ENCODE peak calls at places on chromosomes 4 and X, in seven cellular contexts. Q, H, K, A, Z, R and T are unnamed samples.

GRCh38 chrX:150366951-150367545 is 3.9 kb downstream of the MAMLD1 start:
- DNase-seq in Q (no peak), H (no peak), K (no peak), A (no peak), Z (no peak), R (no peak), T (no peak)

GRCh38 chr4:74449571-74450297 is 4.8 kb downstream of the AREG start:
- DNase-seq in Q (no peak), H (no peak), K (no peak), A (no peak), Z (no peak), R (no peak), T (no peak)

GRCh38 chrX:152904151-152905080 is 6.5 kb downstream of the ZNF185 start:
- DNase-seq in Q (peak; percentile 49), H (peak; percentile 55), K (peak; percentile 59), A (peak; percentile 42), Z (peak; percentile 88), R (no peak), T (peak; percentile 34)

GRCh38 chr4:170420255-170420693 is 330.5 kb upstream of the AADAT start:
- DNase-seq in Q (no peak), H (no peak), K (no peak), A (no peak), Z (no peak), R (no peak), T (no peak)

GRCh38 chr4:75644095-75644494 is 13.8 kb upstream of the CDKL2 start:
- DNase-seq in Q (no peak), H (no peak), K (no peak), A (no peak), Z (no peak), R (no peak), T (no peak)

GRCh38 chr4:41865306-41865980 is 69.8 kb upstream of the TMEM33 start:
- DNase-seq in Q (peak; percentile 67), H (no peak), K (peak; percentile 70), A (no peak), Z (no peak), R (no peak), T (no peak)

GRCh38 chr4:138875886-138876608 is 139.5 kb upstream of the NOCT start:
- DNase-seq in Q (no peak), H (no peak), K (no peak), A (no peak), Z (no peak), R (peak; percentile 70), T (no peak)

GRCh38 chr4:12778191-12778590 is 705.9 kb downstream of the RAB28 start:
- DNase-seq in Q (no peak), H (no peak), K (no peak), A (no peak), Z (no peak), R (no peak), T (no peak)

GRCh38 chr4:135368826-135369225 is 1167.2 kb upstream of the PABPC4L start:
- DNase-seq in Q (no peak), H (no peak), K (no peak), A (no peak), Z (no peak), R (no peak), T (no peak)

GRCh38 chr4:173652283-173652931 is 122.4 kb upstream of the HAND2 start:
- DNase-seq in Q (no peak), H (no peak), K (no peak), A (peak; percentile 18), Z (no peak), R (no peak), T (no peak)

GRCh38 chr4:124936427-124936826 is 223.9 kb upstream of the ANKRD50 start:
- DNase-seq in Q (no peak), H (no peak), K (peak; percentile 66), A (no peak), Z (peak; percentile 87), R (no peak), T (no peak)

GRCh38 chrX:24672701-24673190 is 21.0 kb upstream of the POLA1 start:
- DNase-seq in Q (peak; percentile 85), H (peak; percentile 52), K (no peak), A (no peak), Z (no peak), R (no peak), T (peak; percentile 10)

GRCh38 chrX:3638280-3638873 is 75.1 kb downstream of the PRKX start:
- DNase-seq in Q (peak; percentile 75), H (peak; percentile 71), K (no peak), A (peak; percentile 19), Z (peak; percentile 81), R (no peak), T (peak; percentile 53)

GRCh38 chr4:83605744-83606172 is 69.8 kb downstream of the GPAT3 start:
- DNase-seq in Q (no peak), H (no peak), K (no peak), A (no peak), Z (no peak), R (no peak), T (no peak)

GRCh38 chr4:2948895-2949781 is 14.1 kb downstream of the NOP14 start:
- DNase-seq in Q (no peak), H (no peak), K (peak; percentile 60), A (no peak), Z (no peak), R (no peak), T (no peak)

GRCh38 chrX:15874672-15875071 is 20.1 kb upstream of the AP1S2 start:
- DNase-seq in Q (no peak), H (no peak), K (no peak), A (no peak), Z (no peak), R (no peak), T (no peak)

GRCh38 chr4:140826701-140827027 is 70.5 kb upstream of the TBC1D9 start:
- DNase-seq in Q (no peak), H (no peak), K (no peak), A (no peak), Z (no peak), R (no peak), T (no peak)

GRCh38 chr4:182678590-182678989 is 238.6 kb downstream of the DCTD start:
- DNase-seq in Q (no peak), H (no peak), K (no peak), A (no peak), Z (no peak), R (no peak), T (no peak)

GRCh38 chrX:48897621-48898306 is at the start of the genes PQBP1 and TIMM17B:
- DNase-seq in Q (peak; percentile 96), H (peak; percentile 70), K (peak; percentile 94), A (peak; percentile 88), Z (peak; percentile 97), R (peak; percentile 91), T (peak; percentile 77)

GRCh38 chr4:82744284-82744963 is 54.2 kb downstream of the SCD5 start:
- DNase-seq in Q (no peak), H (no peak), K (no peak), A (no peak), Z (peak; percentile 20), R (no peak), T (no peak)

GRCh38 chr4:2085496-2085901 is 26.4 kb downstream of the NAT8L start:
- DNase-seq in Q (no peak), H (peak; percentile 0), K (no peak), A (no peak), Z (peak; percentile 57), R (no peak), T (no peak)

GRCh38 chrX:139538907-139539593 is 8.5 kb downstream of the F9 start:
- DNase-seq in Q (no peak), H (no peak), K (no peak), A (no peak), Z (no peak), R (no peak), T (no peak)

GRCh38 chrX:68918202-68918601 is 89.4 kb downstream of the EFNB1 start:
- DNase-seq in Q (no peak), H (no peak), K (no peak), A (no peak), Z (no peak), R (no peak), T (no peak)
- TF ChIP-seq CTCF in Q (no peak), H (no peak), K (no peak), A (no peak), Z (no peak), R (no peak), T (no peak)

GRCh38 chr4:118883861-118884260 is 4.8 kb upstream of the SYNPO2 start:
- DNase-seq in Q (no peak), H (no peak), K (no peak), A (no peak), Z (no peak), R (no peak), T (no peak)
- TF ChIP-seq CTCF in Q (no peak), H (no peak), K (no peak), A (no peak), Z (no peak), R (peak; percentile 19), T (no peak)

DNA sequence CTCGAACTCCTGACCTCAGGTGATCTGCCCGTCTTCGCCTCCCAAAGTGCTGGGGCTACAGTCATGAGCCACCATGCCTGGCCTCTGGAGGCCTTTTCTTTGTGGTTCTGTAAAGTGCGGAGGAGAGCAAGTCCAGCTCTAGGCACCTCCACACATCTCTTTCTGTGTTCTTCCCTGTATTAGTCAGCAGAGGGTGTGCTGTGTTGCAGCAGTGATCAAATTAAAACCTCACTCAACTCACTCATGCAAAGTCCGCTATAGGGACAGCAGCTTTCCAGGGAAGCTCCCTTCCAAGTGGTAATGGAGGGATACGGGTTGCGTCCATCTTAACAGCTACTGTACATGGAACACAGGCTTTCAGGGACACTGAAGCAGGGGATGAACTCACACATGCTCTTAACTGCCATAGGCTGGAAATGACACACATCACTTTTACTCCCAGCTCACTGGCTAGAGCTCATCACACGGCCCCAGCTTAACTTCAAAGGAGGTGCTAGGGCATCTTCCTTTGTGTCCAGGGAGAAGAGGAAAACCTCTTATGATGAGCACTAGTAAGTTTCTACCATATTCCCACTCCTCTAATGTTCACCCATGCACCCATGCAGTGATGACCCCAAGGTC is 36.0 kb upstream of the CCNG2 start:
- DNase-seq in Q (peak; percentile 10), H (no peak), K (no peak), A (no peak), Z (no peak), R (no peak), T (no peak)
- TF ChIP-seq CTCF in Q (peak; percentile 8), H (no peak), K (no peak), A (no peak), Z (no peak), R (no peak), T (no peak)

GRCh38 chr4:26583865-26584652 is at the start of gene TBC1D19:
- DNase-seq in Q (peak; percentile 94), H (peak; percentile 83), K (peak; percentile 91), A (peak; percentile 83), Z (peak; percentile 97), R (peak; percentile 74), T (peak; percentile 65)
- TF ChIP-seq CTCF in Q (peak; percentile 16), H (no peak), K (no peak), A (no peak), Z (no peak), R (no peak), T (no peak)

DNA sequence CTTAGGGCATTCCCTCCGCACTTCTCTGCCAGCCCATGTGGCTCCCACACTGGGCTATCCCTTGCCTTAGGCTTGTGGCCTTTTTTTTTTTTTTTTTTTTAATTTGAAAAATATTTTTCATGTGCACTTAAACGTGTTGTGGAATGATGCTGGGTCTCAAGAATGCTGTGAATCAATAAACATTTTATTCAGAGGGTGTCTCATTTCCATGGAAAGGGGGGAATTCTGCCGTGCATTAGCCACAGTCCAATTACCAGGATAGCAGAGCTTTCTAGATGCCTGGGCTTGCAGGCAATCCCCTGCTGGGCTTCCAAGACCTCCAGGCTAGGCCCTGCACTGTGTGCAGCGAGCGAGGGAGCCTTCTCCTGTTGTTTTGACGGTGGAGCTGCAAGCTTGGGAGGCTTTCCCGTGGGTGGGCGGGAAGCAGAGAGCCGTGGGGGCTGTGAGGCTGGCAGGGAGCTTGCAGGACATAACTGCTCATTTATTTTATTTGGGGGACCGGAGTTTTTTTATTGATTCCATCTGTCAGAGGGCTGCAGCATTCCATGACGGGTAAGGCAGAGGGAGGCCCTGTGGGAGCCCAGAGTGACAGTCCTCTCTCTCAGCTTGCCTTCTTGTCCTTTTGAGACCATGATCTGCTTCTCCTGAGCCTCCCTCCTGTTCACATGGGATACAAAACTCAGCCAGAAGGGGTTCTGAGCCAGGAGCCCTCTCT is 2.6 kb upstream of the CPZ start:
- DNase-seq in Q (peak; percentile 32), H (no peak), K (peak; percentile 31), A (no peak), Z (no peak), R (no peak), T (no peak)
- TF ChIP-seq CTCF in Q (no peak), H (no peak), K (no peak), A (no peak), Z (no peak), R (no peak), T (no peak)